ENCODE peak calls at places on chromosomes 5 and 9, in eight cellular contexts. One of them, this sample, is unnamed.

GRCh38 chr9:123232332-123232731 is 36.1 kb downstream of the STRBP start:
- DNase-seq in GM12878: no peak
- DNase-seq in progenitor cell of endocrine pancreas: no peak
- DNase-seq in heart right ventricle: no peak
- DNase-seq in upper lobe of right lung: no peak
- DNase-seq in psoas muscle: no peak
- DNase-seq in tibial artery: no peak
- DNase-seq in WERI-Rb-1: no peak
- DNase-seq in this sample: no peak

GRCh38 chr5:140632366-140633080 is 452 bp downstream of the CD14 start:
- DNase-seq in progenitor cell of endocrine pancreas: no peak
- DNase-seq in tibial artery: peak
- DNase-seq in upper lobe of right lung: peak
- DNase-seq in WERI-Rb-1: peak
- DNase-seq in psoas muscle: peak
- DNase-seq in heart right ventricle: peak
- DNase-seq in GM12878: no peak
- DNase-seq in this sample: no peak

GRCh38 chr5:8500426-8500825 is 631.5 kb downstream of the MTRR start:
- DNase-seq in heart right ventricle: no peak
- DNase-seq in WERI-Rb-1: no peak
- DNase-seq in tibial artery: no peak
- DNase-seq in psoas muscle: no peak
- DNase-seq in GM12878: no peak
- DNase-seq in progenitor cell of endocrine pancreas: no peak
- DNase-seq in upper lobe of right lung: no peak
- DNase-seq in this sample: no peak

GRCh38 chr5:103620851-103621547 is 58.4 kb upstream of the NUDT12 start:
- DNase-seq in upper lobe of right lung: no peak
- DNase-seq in psoas muscle: no peak
- DNase-seq in heart right ventricle: no peak
- DNase-seq in tibial artery: no peak
- DNase-seq in progenitor cell of endocrine pancreas: no peak
- DNase-seq in WERI-Rb-1: no peak
- DNase-seq in GM12878: no peak
- DNase-seq in this sample: no peak

GRCh38 chr5:167743685-167744084 is 547.8 kb upstream of the WWC1 start:
- DNase-seq in heart right ventricle: no peak
- DNase-seq in tibial artery: no peak
- DNase-seq in upper lobe of right lung: no peak
- DNase-seq in progenitor cell of endocrine pancreas: no peak
- DNase-seq in WERI-Rb-1: no peak
- DNase-seq in psoas muscle: no peak
- DNase-seq in GM12878: no peak
- DNase-seq in this sample: no peak

GRCh38 chr9:133347515-133347984 is 381 bp downstream of the MED22 start:
- DNase-seq in progenitor cell of endocrine pancreas: no peak
- DNase-seq in WERI-Rb-1: no peak
- DNase-seq in psoas muscle: no peak
- DNase-seq in upper lobe of right lung: peak
- DNase-seq in tibial artery: peak
- DNase-seq in heart right ventricle: peak
- DNase-seq in GM12878: peak
- DNase-seq in this sample: peak

GRCh38 chr5:30156156-30156555 is 1037.3 kb upstream of the CDH6 start:
- DNase-seq in psoas muscle: no peak
- DNase-seq in upper lobe of right lung: no peak
- DNase-seq in WERI-Rb-1: no peak
- DNase-seq in GM12878: no peak
- DNase-seq in tibial artery: no peak
- DNase-seq in heart right ventricle: no peak
- DNase-seq in progenitor cell of endocrine pancreas: no peak
- DNase-seq in this sample: no peak

GRCh38 chr5:33631139-33631538 is 190.4 kb downstream of the TARS1 start:
- DNase-seq in WERI-Rb-1: no peak
- DNase-seq in GM12878: no peak
- DNase-seq in heart right ventricle: no peak
- DNase-seq in upper lobe of right lung: no peak
- DNase-seq in progenitor cell of endocrine pancreas: no peak
- DNase-seq in psoas muscle: no peak
- DNase-seq in tibial artery: no peak
- DNase-seq in this sample: no peak

GRCh38 chr5:172703952-172704351 is 62.9 kb downstream of the NEURL1B start:
- DNase-seq in upper lobe of right lung: no peak
- DNase-seq in tibial artery: no peak
- DNase-seq in heart right ventricle: no peak
- DNase-seq in GM12878: no peak
- DNase-seq in psoas muscle: no peak
- DNase-seq in progenitor cell of endocrine pancreas: no peak
- DNase-seq in WERI-Rb-1: no peak
- DNase-seq in this sample: no peak

GRCh38 chr5:38808666-38809343 is 37.0 kb upstream of the OSMR start:
- DNase-seq in tibial artery: no peak
- DNase-seq in upper lobe of right lung: no peak
- DNase-seq in heart right ventricle: peak
- DNase-seq in WERI-Rb-1: no peak
- DNase-seq in progenitor cell of endocrine pancreas: no peak
- DNase-seq in GM12878: no peak
- DNase-seq in psoas muscle: peak
- DNase-seq in this sample: no peak

GRCh38 chr5:43396762-43397304 is 15.4 kb downstream of the CCL28 start:
- DNase-seq in heart right ventricle: peak
- DNase-seq in WERI-Rb-1: no peak
- DNase-seq in tibial artery: peak
- DNase-seq in psoas muscle: peak
- DNase-seq in upper lobe of right lung: peak
- DNase-seq in progenitor cell of endocrine pancreas: no peak
- DNase-seq in GM12878: peak
- DNase-seq in this sample: peak

GRCh38 chr5:3301316-3301715 is 294.3 kb upstream of the IRX1 start:
- DNase-seq in GM12878: no peak
- DNase-seq in tibial artery: no peak
- DNase-seq in progenitor cell of endocrine pancreas: no peak
- DNase-seq in WERI-Rb-1: no peak
- DNase-seq in heart right ventricle: no peak
- DNase-seq in psoas muscle: no peak
- DNase-seq in upper lobe of right lung: no peak
- DNase-seq in this sample: no peak
- TF ChIP-seq CTCF in GM12878: no peak
- TF ChIP-seq CTCF in tibial artery: no peak
- TF ChIP-seq CTCF in progenitor cell of endocrine pancreas: no peak
- TF ChIP-seq CTCF in WERI-Rb-1: no peak
- TF ChIP-seq CTCF in heart right ventricle: no peak
- TF ChIP-seq CTCF in psoas muscle: no peak
- TF ChIP-seq CTCF in upper lobe of right lung: no peak
- TF ChIP-seq CTCF in this sample: no peak

GRCh38 chr5:61163905-61164304 is 1.6 kb upstream of the SMIM15 start:
- DNase-seq in psoas muscle: no peak
- DNase-seq in upper lobe of right lung: no peak
- DNase-seq in WERI-Rb-1: no peak
- DNase-seq in heart right ventricle: no peak
- DNase-seq in GM12878: no peak
- DNase-seq in tibial artery: no peak
- DNase-seq in progenitor cell of endocrine pancreas: no peak
- DNase-seq in this sample: peak

GRCh38 chr5:61160497-61160896 is 1.8 kb downstream of the SMIM15 start:
- DNase-seq in WERI-Rb-1: no peak
- DNase-seq in upper lobe of right lung: no peak
- DNase-seq in GM12878: no peak
- DNase-seq in progenitor cell of endocrine pancreas: no peak
- DNase-seq in tibial artery: no peak
- DNase-seq in heart right ventricle: no peak
- DNase-seq in psoas muscle: no peak
- DNase-seq in this sample: no peak

GRCh38 chr5:61162832-61163567 is 732 bp upstream of the SMIM15 start:
- DNase-seq in heart right ventricle: no peak
- DNase-seq in upper lobe of right lung: no peak
- DNase-seq in tibial artery: no peak
- DNase-seq in progenitor cell of endocrine pancreas: no peak
- DNase-seq in WERI-Rb-1: peak
- DNase-seq in GM12878: no peak
- DNase-seq in psoas muscle: no peak
- DNase-seq in this sample: peak

GRCh38 chr5:61159841-61160240 is 2.4 kb downstream of the SMIM15 start:
- DNase-seq in upper lobe of right lung: no peak
- DNase-seq in WERI-Rb-1: no peak
- DNase-seq in progenitor cell of endocrine pancreas: no peak
- DNase-seq in GM12878: no peak
- DNase-seq in psoas muscle: no peak
- DNase-seq in heart right ventricle: no peak
- DNase-seq in tibial artery: no peak
- DNase-seq in this sample: no peak

DNA sequence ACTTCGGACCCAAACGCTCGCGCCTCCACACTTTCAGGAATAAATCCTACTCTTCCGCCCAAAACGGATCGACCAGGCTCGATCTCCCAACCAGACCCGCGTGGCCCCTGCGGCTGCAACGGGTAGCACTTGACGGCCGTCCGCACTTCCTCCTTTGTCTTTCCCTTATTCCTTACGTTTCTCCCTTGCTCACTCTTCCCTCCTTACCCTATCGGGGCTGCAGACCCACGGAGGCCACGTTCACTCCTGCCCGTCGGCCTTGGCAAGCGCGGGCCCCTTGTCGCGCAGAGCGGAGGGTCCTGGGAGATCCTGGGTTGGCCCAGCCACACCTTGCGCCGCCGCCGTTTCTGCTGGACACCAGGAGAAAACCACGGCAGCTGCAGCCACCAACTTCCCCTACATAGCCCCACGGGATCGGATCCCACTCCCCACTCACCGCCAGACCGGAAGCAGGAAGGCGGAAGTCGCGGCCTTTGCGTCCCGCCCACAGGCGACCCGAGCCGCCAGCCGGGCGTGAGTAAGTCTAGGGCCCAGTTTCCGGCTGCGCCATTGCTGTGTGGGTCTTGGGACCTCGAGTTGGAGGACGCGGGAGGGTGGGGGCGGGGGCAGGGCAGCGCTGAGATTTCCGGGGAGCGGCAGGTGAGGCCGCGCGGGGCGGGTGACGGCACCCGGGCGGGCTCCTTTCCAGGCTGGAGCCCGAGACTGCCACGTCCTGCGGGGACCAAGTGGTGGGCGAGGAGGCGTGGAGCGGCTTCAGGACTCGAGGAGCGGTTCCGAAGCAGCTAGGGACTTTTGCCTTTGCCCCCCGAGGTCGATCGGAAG is at the start of gene SMIM15:
- DNase-seq in psoas muscle: peak
- DNase-seq in upper lobe of right lung: peak
- DNase-seq in heart right ventricle: peak
- DNase-seq in tibial artery: peak
- DNase-seq in progenitor cell of endocrine pancreas: peak
- DNase-seq in GM12878: peak
- DNase-seq in WERI-Rb-1: peak
- DNase-seq in this sample: peak
- TF ChIP-seq CTCF in psoas muscle: no peak
- TF ChIP-seq CTCF in upper lobe of right lung: no peak
- TF ChIP-seq CTCF in heart right ventricle: no peak
- TF ChIP-seq CTCF in tibial artery: no peak
- TF ChIP-seq CTCF in progenitor cell of endocrine pancreas: no peak
- TF ChIP-seq CTCF in GM12878: no peak
- TF ChIP-seq CTCF in WERI-Rb-1: no peak
- TF ChIP-seq CTCF in this sample: no peak

GRCh38 chr5:132813599-132814440 is 718 bp downstream of the SOWAHA start:
- DNase-seq in GM12878: no peak
- DNase-seq in upper lobe of right lung: no peak
- DNase-seq in heart right ventricle: peak
- DNase-seq in tibial artery: no peak
- DNase-seq in progenitor cell of endocrine pancreas: peak
- DNase-seq in psoas muscle: peak
- DNase-seq in WERI-Rb-1: peak
- DNase-seq in this sample: peak
- TF ChIP-seq CTCF in GM12878: no peak
- TF ChIP-seq CTCF in upper lobe of right lung: no peak
- TF ChIP-seq CTCF in heart right ventricle: no peak
- TF ChIP-seq CTCF in tibial artery: no peak
- TF ChIP-seq CTCF in progenitor cell of endocrine pancreas: peak
- TF ChIP-seq CTCF in psoas muscle: no peak
- TF ChIP-seq CTCF in WERI-Rb-1: no peak
- TF ChIP-seq CTCF in this sample: no peak

GRCh38 chr9:95027914-95028854 is 289.3 kb downstream of the FANCC start:
- DNase-seq in tibial artery: no peak
- DNase-seq in heart right ventricle: no peak
- DNase-seq in WERI-Rb-1: no peak
- DNase-seq in GM12878: no peak
- DNase-seq in psoas muscle: no peak
- DNase-seq in progenitor cell of endocrine pancreas: no peak
- DNase-seq in upper lobe of right lung: no peak
- DNase-seq in this sample: no peak

GRCh38 chr9:95023217-95024003 is 294.1 kb downstream of the FANCC start:
- DNase-seq in tibial artery: no peak
- DNase-seq in WERI-Rb-1: no peak
- DNase-seq in psoas muscle: peak
- DNase-seq in progenitor cell of endocrine pancreas: peak
- DNase-seq in upper lobe of right lung: peak
- DNase-seq in heart right ventricle: peak
- DNase-seq in GM12878: no peak
- DNase-seq in this sample: no peak

GRCh38 chr9:95028855-95029219 is 288.7 kb downstream of the FANCC start:
- DNase-seq in WERI-Rb-1: no peak
- DNase-seq in upper lobe of right lung: no peak
- DNase-seq in tibial artery: no peak
- DNase-seq in progenitor cell of endocrine pancreas: no peak
- DNase-seq in psoas muscle: no peak
- DNase-seq in GM12878: no peak
- DNase-seq in heart right ventricle: no peak
- DNase-seq in this sample: no peak

GRCh38 chr9:95024097-95024671 is 293.3 kb downstream of the FANCC start:
- DNase-seq in upper lobe of right lung: no peak
- DNase-seq in GM12878: no peak
- DNase-seq in heart right ventricle: peak
- DNase-seq in tibial artery: no peak
- DNase-seq in WERI-Rb-1: peak
- DNase-seq in psoas muscle: peak
- DNase-seq in progenitor cell of endocrine pancreas: no peak
- DNase-seq in this sample: no peak

DNA sequence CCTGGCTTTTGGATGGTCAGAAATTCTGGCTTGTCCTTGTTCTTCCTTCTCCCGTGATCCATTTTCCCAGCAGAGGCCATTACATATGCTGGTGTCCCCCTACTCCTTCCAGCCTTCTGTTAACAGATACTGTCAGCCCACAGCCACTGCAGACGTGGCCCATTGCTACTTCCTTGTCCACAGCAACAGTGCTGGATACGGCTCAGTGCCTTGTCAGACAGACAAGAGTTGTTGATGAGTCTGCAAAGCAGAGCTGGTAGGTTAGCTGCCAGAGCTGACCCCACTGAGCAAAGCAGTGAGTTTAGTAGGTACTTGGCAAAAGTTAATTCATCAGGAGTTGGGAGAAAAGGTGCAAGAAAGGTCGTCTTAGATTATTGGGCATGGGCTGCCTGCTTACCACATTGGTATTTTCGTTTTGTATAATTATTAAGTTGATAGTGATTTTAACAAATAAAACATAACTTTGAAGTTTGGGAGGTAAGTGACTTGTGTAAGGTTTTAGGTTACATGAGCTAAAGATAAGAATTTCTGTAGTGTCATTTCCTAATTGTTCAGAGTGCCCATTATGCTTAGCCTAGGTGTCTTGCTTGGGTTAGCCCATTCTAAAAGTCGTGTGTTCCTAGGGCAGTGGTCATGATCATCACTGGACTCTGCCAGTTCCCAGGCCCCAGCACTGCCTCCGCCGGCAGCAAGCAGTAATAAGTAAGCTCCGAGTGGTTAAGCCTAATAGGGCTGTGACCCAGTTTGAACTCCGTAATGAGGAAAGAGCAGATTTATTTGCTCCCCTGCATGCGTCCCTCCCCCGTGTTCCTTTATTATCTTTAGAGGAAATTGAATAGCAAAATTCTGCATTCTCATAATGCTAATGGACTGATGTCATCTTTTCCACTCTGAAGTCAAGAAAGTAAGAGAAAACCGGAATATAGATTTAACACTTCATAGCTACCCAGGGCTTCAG is 292.0 kb downstream of the FANCC start:
- DNase-seq in psoas muscle: peak
- DNase-seq in WERI-Rb-1: peak
- DNase-seq in GM12878: no peak
- DNase-seq in progenitor cell of endocrine pancreas: no peak
- DNase-seq in heart right ventricle: peak
- DNase-seq in tibial artery: peak
- DNase-seq in upper lobe of right lung: peak
- DNase-seq in this sample: peak
- TF ChIP-seq CTCF in psoas muscle: peak
- TF ChIP-seq CTCF in WERI-Rb-1: peak
- TF ChIP-seq CTCF in GM12878: no peak
- TF ChIP-seq CTCF in progenitor cell of endocrine pancreas: peak
- TF ChIP-seq CTCF in heart right ventricle: peak
- TF ChIP-seq CTCF in tibial artery: peak
- TF ChIP-seq CTCF in upper lobe of right lung: peak
- TF ChIP-seq CTCF in this sample: peak